ENCODE peak calls at places on chromosome 20, in five cellular contexts. U is H7, V is ELR, J is neural crest cell, X is T-helper 1 cell. T is an unnamed sample.

GRCh38 chr20:33674294-33675126 is at the start of gene NECAB3:
- DNase-seq in U (peak; percentile 99), V (peak; percentile 84), J (peak; percentile 81), X (peak; percentile 53), T (peak; percentile 52)

GRCh38 chr20:63672666-63673065 is 14.6 kb downstream of the RTEL1 start:
- DNase-seq in U (no peak), V (no peak), J (no peak), X (no peak), T (no peak)

GRCh38 chr20:3687655-3688054 is 5.8 kb upstream of the ADAM33 start:
- DNase-seq in U (peak; percentile 80), V (peak; percentile 60), J (no peak), X (no peak), T (no peak)

GRCh38 chr20:46820682-46821081 is 74.0 kb upstream of the EYA2 start:
- DNase-seq in U (no peak), V (no peak), J (no peak), X (no peak), T (no peak)

GRCh38 chr20:48697845-48698491 is 129.8 kb downstream of the PREX1 start:
- DNase-seq in U (no peak), V (peak; percentile 74), J (no peak), X (no peak), T (no peak)

GRCh38 chr20:34676642-34677373 is at the start of gene PIGU:
- DNase-seq in U (peak; percentile 93), V (peak; percentile 98), J (peak; percentile 96), X (peak; percentile 93), T (peak; percentile 93)

GRCh38 chr20:29689411-29690225 is 1567.8 kb upstream of the DEFB115 start:
- DNase-seq in U (no peak), V (no peak), J (no peak), X (no peak), T (no peak)

GRCh38 chr20:14295238-14295637 is 42.2 kb downstream of the FLRT3 start:
- DNase-seq in U (no peak), V (no peak), J (no peak), X (no peak), T (no peak)

GRCh38 chr20:11511816-11512215 is 405.9 kb upstream of the BTBD3 start:
- DNase-seq in U (no peak), V (no peak), J (no peak), X (no peak), T (no peak)

GRCh38 chr20:44496976-44497375 is 21.3 kb downstream of the TTPAL start:
- DNase-seq in U (no peak), V (peak; percentile 100), J (no peak), X (no peak), T (peak; percentile 18)

GRCh38 chr20:6626805-6627204 is 140.7 kb upstream of the BMP2 start:
- DNase-seq in U (peak; percentile 14), V (no peak), J (no peak), X (no peak), T (no peak)

GRCh38 chr20:44035924-44036323 is 121.3 kb downstream of the TOX2 start:
- DNase-seq in U (no peak), V (no peak), J (no peak), X (no peak), T (no peak)

GRCh38 chr20:35627121-35627520 is 11.5 kb downstream of the SPAG4 start:
- DNase-seq in U (no peak), V (no peak), J (no peak), X (no peak), T (no peak)

T was measured in activated T-helper 9 cell treated with anti-CD3 and anti-CD28 coated beads, Interleukin-2, amount 50 U/mL, for 16 hours.